ENCODE peak calls at places on chromosomes 1 and 21, in seven cellular contexts. M is lower lobe of right lung; P is effector memory CD4-positive, alpha-beta T cell; D is psoas muscle; V is mammary epithelial cell; L is breast epithelium; W is heart left ventricle. H is an unnamed sample. For H3K4me1, the result is how much of the 10 kb centered on the place peaks cover.

GRCh38 chr1:78143152-78143551 is 97.4 kb downstream of the GIPC2 start:
- DNase-seq in M (no peak), D (no peak), P (no peak), V (no peak), L (no peak), W (no peak), H (no peak)

GRCh38 chr21:36522174-36522810 is 42.4 kb upstream of the CLDN14 start:
- DNase-seq in L (no peak), D (no peak), W (no peak), P (no peak), V (no peak), M (no peak), H (no peak)

GRCh38 chr1:247387500-247387899 is 28.5 kb upstream of the NLRP3 start:
- DNase-seq in P (no peak), V (peak), D (no peak), W (no peak), M (no peak), L (no peak), H (no peak)

GRCh38 chr1:152067929-152068328 is 20.9 kb downstream of the TCHHL1 start:
- DNase-seq in V (no peak), P (no peak), W (no peak), L (no peak), M (no peak), D (no peak), H (no peak)

GRCh38 chr1:203672354-203672753 is 45.7 kb downstream of the ATP2B4 start:
- DNase-seq in D (peak), W (peak), M (no peak), L (no peak), P (no peak), V (no peak), H (peak)

GRCh38 chr1:186330758-186331157 is 44.3 kb downstream of the TPR start:
- DNase-seq in M (no peak), D (no peak), V (no peak), L (no peak), W (no peak), P (no peak), H (no peak)

GRCh38 chr1:11692899-11693590 is 1.5 kb downstream of the DRAXIN start:
- DNase-seq in M (no peak), V (peak), W (no peak), P (peak), L (peak), D (peak), H (no peak)

GRCh38 chr1:42165511-42166210 is 1.1 kb upstream of the GUCA2A start:
- DNase-seq in P (no peak), M (peak), V (peak), W (peak), D (no peak), L (peak), H (peak)

GRCh38 chr1:62841587-62842169 is 57.7 kb downstream of the ATG4C start:
- DNase-seq in D (no peak), M (no peak), W (no peak), V (peak), P (no peak), L (no peak), H (no peak)

GRCh38 chr1:158414651-158415345 is 11.2 kb downstream of the OR10K2 start:
- DNase-seq in L (no peak), M (no peak), W (no peak), D (no peak), V (no peak), P (no peak), H (no peak)

GRCh38 chr1:6889875-6890480 is 104.7 kb downstream of the CAMTA1 start:
- DNase-seq in V (peak), P (no peak), W (peak), L (no peak), M (peak), D (no peak), H (no peak)

GRCh38 chr1:117967900-117968299 is 38.4 kb downstream of the WDR3 start:
- DNase-seq in M (no peak), D (no peak), P (no peak), L (no peak), W (no peak), V (peak), H (no peak)

GRCh38 chr1:32291145-32291707 is 657 bp upstream of the HDAC1 start:
- DNase-seq in D (no peak), P (no peak), M (no peak), L (no peak), V (peak), W (no peak), H (no peak)

GRCh38 chr1:116466810-116467557 is 93.9 kb downstream of the ATP1A1 start:
- DNase-seq in W (no peak), P (no peak), L (no peak), D (no peak), M (no peak), V (peak), H (no peak)

GRCh38 chr21:32726742-32727477 is 903 bp downstream of the SYNJ1 start:
- DNase-seq in D (no peak), P (no peak), V (peak), M (no peak), L (peak), W (peak), H (peak)

GRCh38 chr1:226714148-226714547 is 24.9 kb downstream of the ITPKB start:
- DNase-seq in W (no peak), L (no peak), P (no peak), M (no peak), V (peak), D (no peak), H (no peak)

GRCh38 chr1:93964777-93965200 is 55.6 kb upstream of the GCLM start:
- DNase-seq in P (no peak), L (no peak), W (no peak), D (no peak), V (peak), M (no peak), H (no peak)

GRCh38 chr21:39972471-39972870 is 105.2 kb downstream of the PCP4 start:
- DNase-seq in L (no peak), M (no peak), D (no peak), V (no peak), W (no peak), P (no peak), H (no peak)

GRCh38 chr1:169486281-169486904 is 649 bp upstream of the SLC19A2 start:
- DNase-seq in D (no peak), L (no peak), P (no peak), V (no peak), W (no peak), M (no peak), H (no peak)

GRCh38 chr1:110148961-110149360 is 1.3 kb upstream of the SLC6A17 start:
- DNase-seq in D (no peak), W (no peak), L (no peak), M (no peak), V (peak), P (no peak), H (no peak)

GRCh38 chr1:32791881-32792280 is 25.3 kb downstream of the YARS1 start:
- DNase-seq in W (no peak), P (no peak), M (no peak), D (no peak), V (peak), L (no peak), H (no peak)

GRCh38 chr1:53554592-53555305 is 95.5 kb downstream of the DMRTB1 start:
- DNase-seq in V (no peak), L (no peak), D (no peak), P (no peak), W (no peak), M (peak), H (no peak)

GRCh38 chr1:197775282-197776262 is at the start of gene DENND1B:
- DNase-seq in M (peak), L (peak), V (peak), P (peak), W (peak), D (peak), H (peak)

GRCh38 chr21:17610862-17611261 is 1.8 kb downstream of the BTG3 start:
- DNase-seq in V (peak), M (no peak), W (no peak), L (no peak), D (no peak), P (no peak), H (no peak)

GRCh38 chr1:97348599-97349265 is 572.1 kb downstream of the DPYD start:
- DNase-seq in M (no peak), V (no peak), D (no peak), L (no peak), P (no peak), W (no peak), H (no peak)

GRCh38 chr21:36765229-36765628 is 66.3 kb downstream of the SIM2 start:
- DNase-seq in V (peak), M (no peak), L (no peak), D (no peak), P (no peak), W (no peak), H (no peak)

GRCh38 chr1:1254667-1254998 is 8.1 kb upstream of the C1QTNF12 start:
- DNase-seq in L (no peak), V (no peak), M (no peak), D (no peak), P (no peak), W (no peak), H (no peak)

GRCh38 chr1:229158317-229159294 is 112.3 kb upstream of the RAB4A start:
- DNase-seq in L (no peak), M (peak), P (no peak), V (no peak), W (peak), D (no peak), H (no peak)

GRCh38 chr1:238950786-238951185 is 435.6 kb upstream of the CHRM3 start:
- DNase-seq in D (no peak), L (no peak), W (no peak), V (no peak), P (no peak), M (no peak), H (no peak)

GRCh38 chr1:93597697-93598096 is 83.9 kb downstream of the BCAR3 start:
- DNase-seq in M (no peak), P (no peak), L (no peak), D (no peak), W (peak), V (peak), H (peak)

GRCh38 chr21:18424250-18424649 is 20.7 kb upstream of the TMPRSS15 start:
- DNase-seq in D (no peak), V (no peak), M (no peak), L (no peak), W (no peak), P (no peak), H (no peak)

GRCh38 chr1:6603424-6603850 is 768 bp upstream of the KLHL21 start:
- DNase-seq in P (peak), L (no peak), M (peak), D (peak), W (peak), V (no peak), H (peak)

GRCh38 chr1:160437432-160438319 is 37.3 kb downstream of the VANGL2 start:
- DNase-seq in W (no peak), V (no peak), L (no peak), M (no peak), D (no peak), P (no peak), H (no peak)
- H3K4me3 ChIP-seq in W (peak), V (no peak), L (no peak), M (peak), D (no peak), P (peak), H (peak)

GRCh38 chr1:182143825-182144661 is 82.5 kb upstream of the ZNF648 start:
- DNase-seq in M (peak), V (peak), W (peak), P (no peak), D (peak), L (peak), H (peak)

GRCh38 chr1:182143154-182143657 is 81.7 kb upstream of the ZNF648 start:
- DNase-seq in V (peak), M (peak), W (peak), D (peak), P (peak), L (peak), H (peak)

GRCh38 chr1:182142621-182143020 is 81.1 kb upstream of the ZNF648 start:
- DNase-seq in V (no peak), M (no peak), P (no peak), D (no peak), W (no peak), L (no peak), H (no peak)

GRCh38 chr1:182137546-182137945 is 76.0 kb upstream of the ZNF648 start:
- DNase-seq in P (no peak), V (no peak), M (no peak), L (no peak), D (no peak), W (no peak), H (no peak)

GRCh38 chr1:182141040-182141439 is 79.5 kb upstream of the ZNF648 start:
- DNase-seq in L (peak), D (no peak), W (no peak), M (no peak), V (peak), P (no peak), H (no peak)
- H3K4me1 ChIP-seq in L (under half), D (under half), W (under half), M (under half), V (under half), P (under half), H (under half)

GRCh38 chr1:199447906-199448305 is 579.6 kb upstream of the NR5A2 start:
- DNase-seq in V (no peak), P (no peak), M (no peak), L (no peak), D (no peak), W (no peak), H (no peak)

GRCh38 chr1:199449681-199450080 is 577.8 kb upstream of the NR5A2 start:
- DNase-seq in W (no peak), L (no peak), D (no peak), M (no peak), P (no peak), V (no peak), H (no peak)

GRCh38 chr1:199452627-199453026 is 574.9 kb upstream of the NR5A2 start:
- DNase-seq in L (no peak), W (no peak), D (no peak), P (no peak), M (no peak), V (no peak), H (no peak)

GRCh38 chr1:199449221-199449620 is 578.3 kb upstream of the NR5A2 start:
- DNase-seq in P (no peak), V (no peak), W (no peak), L (no peak), M (no peak), D (no peak), H (no peak)

GRCh38 chr1:199448641-199449040 is 578.9 kb upstream of the NR5A2 start:
- DNase-seq in W (no peak), V (no peak), L (no peak), M (no peak), P (no peak), D (no peak), H (no peak)
- H3K27ac ChIP-seq in W (no peak), V (no peak), L (no peak), M (no peak), P (no peak), D (no peak), H (no peak)

GRCh38 chr1:223887724-223888428 is 42.1 kb upstream of the TP53BP2 start:
- DNase-seq in L (no peak), P (no peak), V (peak), W (peak), M (no peak), D (peak), H (no peak)
- H3K4me3 ChIP-seq in L (no peak), P (no peak), V (no peak), W (peak), M (no peak), D (peak), H (peak)

GRCh38 chr1:38238294-38238693 is 191.7 kb upstream of the POU3F1 start:
- DNase-seq in M (no peak), V (no peak), P (no peak), D (no peak), W (no peak), L (no peak), H (no peak)
- H3K4me1 ChIP-seq in M (under half), V (under half), P (under half), D (under half), W (under half), L (under half), H (under half)

GRCh38 chr1:182703539-182703938 is 19.2 kb upstream of the RGS8 start:
- DNase-seq in P (no peak), W (no peak), L (no peak), M (no peak), D (no peak), V (no peak), H (no peak)

GRCh38 chr1:182699673-182700350 is 15.4 kb upstream of the RGS8 start:
- DNase-seq in D (peak), P (no peak), M (no peak), V (no peak), W (peak), L (no peak), H (no peak)

GRCh38 chr1:182702826-182703524 is 18.6 kb upstream of the RGS8 start:
- DNase-seq in V (no peak), D (no peak), W (no peak), M (no peak), P (no peak), L (no peak), H (no peak)

GRCh38 chr1:182700351-182700709 is 15.9 kb upstream of the RGS8 start:
- DNase-seq in P (no peak), L (no peak), V (no peak), W (no peak), D (no peak), M (no peak), H (no peak)

DNA sequence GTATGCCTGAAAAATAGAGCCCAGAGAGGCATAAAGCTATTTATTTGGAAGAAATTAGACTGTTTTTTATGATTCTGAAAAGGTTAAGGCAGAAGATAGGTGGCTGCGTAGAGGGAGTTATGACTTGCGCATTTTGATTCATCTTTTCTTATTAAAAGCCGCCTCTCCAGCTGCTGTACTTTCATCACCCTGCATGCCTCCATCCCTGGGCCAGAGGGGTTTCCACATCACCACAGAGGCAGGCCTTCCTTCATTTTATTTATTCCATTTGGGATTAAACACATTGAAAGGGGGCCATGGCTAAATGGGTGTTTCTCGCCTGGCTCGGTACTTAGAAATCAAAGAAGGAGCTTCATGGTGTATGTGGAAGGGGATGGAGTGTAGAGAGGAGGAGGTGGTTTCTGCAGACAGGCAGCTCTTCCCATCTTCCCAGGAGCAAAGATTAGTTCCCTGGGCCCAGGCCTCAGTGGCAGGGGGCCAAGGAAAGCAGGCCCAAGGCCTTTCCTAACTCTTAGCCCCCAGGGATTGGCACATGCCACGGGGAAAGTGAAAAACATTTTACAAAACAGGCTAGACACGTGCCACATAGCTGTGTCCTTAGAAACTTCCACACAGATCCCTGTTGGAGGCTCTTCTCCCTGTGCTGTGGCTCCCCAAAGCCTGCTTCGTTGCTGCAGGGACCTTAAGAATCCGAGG is 14.7 kb upstream of the RGS8 start:
- DNase-seq in P (no peak), V (no peak), D (peak), L (no peak), M (no peak), W (peak), H (peak)
- H3K27ac ChIP-seq in P (no peak), V (no peak), D (no peak), L (no peak), M (no peak), W (no peak), H (peak)

DNA sequence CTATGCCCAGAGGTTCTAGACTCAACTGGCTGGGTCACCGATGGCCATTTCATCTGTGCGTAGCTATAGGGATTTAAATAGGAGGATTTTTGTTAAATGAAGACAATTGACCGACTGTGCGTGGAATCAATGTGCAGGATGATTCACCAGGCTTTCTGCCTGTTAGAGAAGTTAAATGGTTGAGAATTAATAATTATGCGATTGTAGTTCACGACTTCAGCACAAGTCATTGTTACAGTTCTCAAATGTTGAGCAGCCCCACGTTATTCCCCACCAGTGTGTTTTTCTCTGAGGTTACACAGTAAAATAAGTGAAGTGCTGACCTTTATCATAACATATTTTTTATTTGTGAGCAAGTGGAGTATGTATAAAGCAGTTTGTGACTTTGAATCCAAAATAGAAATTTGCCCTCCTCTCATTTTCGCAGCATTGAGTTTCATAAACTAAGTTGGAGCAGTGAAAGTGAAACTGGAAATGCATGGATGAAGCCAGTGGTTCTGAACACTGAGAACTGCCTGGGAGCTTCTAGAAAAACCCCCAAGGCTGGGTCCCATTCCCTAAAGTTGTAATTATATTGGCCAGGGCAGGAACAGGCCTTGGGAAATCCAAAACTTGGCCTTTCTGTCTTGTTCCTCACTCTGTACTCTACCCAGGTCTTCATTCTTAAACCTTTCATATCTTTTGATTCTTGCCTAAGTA is 102.6 kb downstream of the GALNT2 start:
- DNase-seq in L (no peak), D (no peak), W (no peak), M (no peak), P (no peak), V (no peak), H (no peak)
- H3K4me3 ChIP-seq in L (no peak), D (peak), W (peak), M (no peak), P (no peak), V (no peak), H (peak)

DNA sequence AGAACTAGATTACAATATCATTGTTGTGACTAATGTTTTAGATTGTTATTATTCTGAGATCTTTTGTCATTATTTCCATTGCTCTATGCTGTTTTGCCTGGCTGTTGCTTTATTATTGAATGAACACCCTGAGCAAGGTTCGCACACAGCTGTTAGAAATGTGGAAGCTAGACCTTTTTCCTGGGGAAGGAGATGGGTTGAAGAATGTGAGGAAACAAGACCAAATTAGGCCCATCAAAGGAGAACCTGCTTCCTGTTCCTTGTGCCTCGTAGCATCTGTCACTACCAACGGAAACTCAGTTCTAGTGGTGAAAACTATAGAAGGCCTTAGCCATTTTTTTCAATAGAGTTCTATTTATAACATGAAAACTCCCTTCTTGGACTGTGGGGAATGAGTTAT is 68.7 kb downstream of the RGL1 start:
- DNase-seq in P (no peak), D (no peak), W (no peak), M (no peak), V (no peak), L (no peak), H (no peak)
- H3K4me1 ChIP-seq in P (under half), D (under half), W (half or more), M (half or more), V (under half), L (under half), H (half or more)

H was measured in left ventricle myocardium inferior.